ENCODE peak calls at places on chromosomes 16 and 17, in seven cellular contexts. T, Y, C, J, W, P and D are unnamed samples.

GRCh38 chr17:80511222-80512180 is 33.1 kb upstream of the RPTOR start:
- DNase-seq in T (no peak), Y (peak), C (no peak), J (no peak), W (no peak), P (no peak), D (no peak)

GRCh38 chr17:2171725-2172446 is 117.0 kb downstream of the HIC1 start:
- DNase-seq in T (peak), Y (no peak), C (peak), J (no peak), W (peak), P (no peak), D (no peak)

GRCh38 chr17:4362141-4362540 is 4.3 kb downstream of the UBE2G1 start:
- DNase-seq in T (no peak), Y (peak), C (peak), J (no peak), W (no peak), P (no peak), D (no peak)

GRCh38 chr17:15397605-15398004 is 56.2 kb upstream of the TEKT3 start:
- DNase-seq in T (no peak), Y (no peak), C (no peak), J (no peak), W (no peak), P (no peak), D (no peak)

GRCh38 chr17:46216682-46217081 is 23.5 kb upstream of the KANSL1 start:
- DNase-seq in T (no peak), Y (no peak), C (no peak), J (no peak), W (no peak), P (no peak), D (no peak)

GRCh38 chr16:49857423-49858181 is 1.7 kb upstream of the ZNF423 start:
- DNase-seq in T (peak), Y (peak), C (peak), J (peak), W (peak), P (no peak), D (no peak)

GRCh38 chr16:87735270-87736002 is 30.4 kb downstream of the KLHDC4 start:
- DNase-seq in T (no peak), Y (no peak), C (no peak), J (no peak), W (no peak), P (no peak), D (no peak)

GRCh38 chr17:77101521-77102410 is 39.0 kb upstream of the SEC14L1 start:
- DNase-seq in T (no peak), Y (no peak), C (no peak), J (no peak), W (no peak), P (no peak), D (no peak)

GRCh38 chr16:13873835-13874438 is 46.0 kb upstream of the ERCC4 start:
- DNase-seq in T (peak), Y (no peak), C (peak), J (no peak), W (peak), P (no peak), D (no peak)

GRCh38 chr16:82184213-82184612 is 14.2 kb upstream of the MPHOSPH6 start:
- DNase-seq in T (no peak), Y (no peak), C (no peak), J (no peak), W (no peak), P (no peak), D (no peak)

GRCh38 chr17:35797918-35798317 is 2.5 kb upstream of the MMP28 start:
- DNase-seq in T (no peak), Y (no peak), C (no peak), J (no peak), W (no peak), P (no peak), D (no peak)

GRCh38 chr17:81424613-81425017 is 29.4 kb downstream of the BAHCC1 start:
- DNase-seq in T (no peak), Y (peak), C (no peak), J (no peak), W (no peak), P (no peak), D (no peak)

GRCh38 chr16:57566436-57566835 is 24.0 kb downstream of the ADGRG5 start:
- DNase-seq in T (no peak), Y (no peak), C (no peak), J (no peak), W (no peak), P (no peak), D (no peak)

GRCh38 chr16:14202697-14203096 is 131.6 kb downstream of the MRTFB start:
- DNase-seq in T (peak), Y (peak), C (peak), J (no peak), W (peak), P (no peak), D (no peak)

GRCh38 chr16:11957591-11958395 is 7.2 kb upstream of the TNFRSF17 start:
- DNase-seq in T (no peak), Y (no peak), C (no peak), J (no peak), W (no peak), P (no peak), D (no peak)

GRCh38 chr16:66660422-66661209 is 35.9 kb downstream of the CMTM4 start:
- DNase-seq in T (peak), Y (no peak), C (peak), J (peak), W (peak), P (no peak), D (no peak)

GRCh38 chr17:17754719-17755686 is 73.7 kb downstream of the RAI1 start:
- DNase-seq in T (no peak), Y (no peak), C (no peak), J (no peak), W (no peak), P (no peak), D (no peak)

GRCh38 chr17:46127524-46127923 is 65.7 kb downstream of the KANSL1 start:
- DNase-seq in T (no peak), Y (no peak), C (no peak), J (no peak), W (no peak), P (no peak), D (no peak)

GRCh38 chr16:29028457-29029167 is 43.8 kb downstream of the LAT start:
- DNase-seq in T (peak), Y (no peak), C (no peak), J (peak), W (no peak), P (no peak), D (no peak)